ENCODE peak calls at places on chromosomes 11 and 22, in four cellular contexts. V is HepG2, B is GM12878, U is H1. G is an unnamed sample. For H3K79me2, the result is how much of the 10 kb centered on the place peaks cover.

GRCh38 chr11:45471002-45471665 is 185.0 kb upstream of the SYT13 start:
- DNase-seq in V (no peak), B (no peak), U (no peak), G (no peak)

GRCh38 chr11:12127206-12127898 is 17.0 kb downstream of the MICAL2 start:
- DNase-seq in V (no peak), B (no peak), U (no peak), G (no peak)

GRCh38 chr11:19226378-19227195 is 14.2 kb downstream of the E2F8 start:
- DNase-seq in V (no peak), B (no peak), U (no peak), G (no peak)

GRCh38 chr11:48096588-48097525 is 116.5 kb downstream of the PTPRJ start:
- DNase-seq in V (peak), B (no peak), U (peak), G (no peak)

GRCh38 chr11:41451011-41451410 is 8.4 kb downstream of the LRRC4C start:
- DNase-seq in V (no peak), B (no peak), U (no peak), G (no peak)

GRCh38 chr11:132718711-132719641 is 813.3 kb downstream of the OPCML start:
- DNase-seq in V (no peak), B (no peak), U (no peak), G (no peak)

GRCh38 chr22:20113551-20114310 is 2.2 kb upstream of the RANBP1 start:
- DNase-seq in V (no peak), B (no peak), U (no peak), G (no peak)

GRCh38 chr11:123885570-123885969 is at the start of gene TMEM225:
- DNase-seq in V (no peak), B (no peak), U (no peak), G (no peak)

GRCh38 chr11:8100605-8101004 is 19.6 kb downstream of the TUB start:
- DNase-seq in V (no peak), B (no peak), U (no peak), G (no peak)

GRCh38 chr11:124716596-124716995 is 23.1 kb upstream of the NRGN start:
- DNase-seq in V (no peak), B (no peak), U (no peak), G (no peak)

GRCh38 chr11:12377824-12378593 is 638 bp downstream of the PARVA start:
- DNase-seq in V (peak), B (no peak), U (peak), G (peak)

DNA sequence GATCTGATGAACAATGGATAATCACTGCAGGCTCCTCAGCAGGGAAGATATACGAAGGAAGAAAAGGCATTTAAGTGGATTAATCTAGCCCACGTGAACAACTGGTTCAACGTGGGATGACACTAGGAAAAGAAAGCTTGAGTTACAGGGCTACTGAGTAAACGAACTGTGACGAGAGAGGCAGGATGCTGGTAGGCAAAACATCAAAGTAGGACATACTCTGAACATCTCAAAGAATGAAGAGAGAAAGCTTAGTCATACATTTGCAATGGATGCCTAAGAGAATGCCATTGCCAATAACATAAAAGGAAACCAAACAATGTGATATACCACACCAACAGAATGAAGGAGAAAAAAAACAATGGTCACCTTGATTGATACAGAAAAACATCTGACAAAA is 12.9 kb downstream of the USP28 start:
- DNase-seq in V (peak), B (no peak), U (no peak), G (no peak)
- H3K79me2 ChIP-seq in V (under half), B (under half), U (under half), G (under half)

GRCh38 chr11:104665631-104666030 is 232.6 kb downstream of the CASP12 start:
- DNase-seq in V (no peak), B (no peak), U (no peak), G (no peak)

GRCh38 chr11:104672897-104673296 is 225.4 kb downstream of the CASP12 start:
- DNase-seq in V (no peak), B (no peak), U (no peak), G (no peak)

GRCh38 chr11:104663190-104664140 is 234.8 kb downstream of the CASP12 start:
- DNase-seq in V (no peak), B (no peak), U (no peak), G (no peak)

DNA sequence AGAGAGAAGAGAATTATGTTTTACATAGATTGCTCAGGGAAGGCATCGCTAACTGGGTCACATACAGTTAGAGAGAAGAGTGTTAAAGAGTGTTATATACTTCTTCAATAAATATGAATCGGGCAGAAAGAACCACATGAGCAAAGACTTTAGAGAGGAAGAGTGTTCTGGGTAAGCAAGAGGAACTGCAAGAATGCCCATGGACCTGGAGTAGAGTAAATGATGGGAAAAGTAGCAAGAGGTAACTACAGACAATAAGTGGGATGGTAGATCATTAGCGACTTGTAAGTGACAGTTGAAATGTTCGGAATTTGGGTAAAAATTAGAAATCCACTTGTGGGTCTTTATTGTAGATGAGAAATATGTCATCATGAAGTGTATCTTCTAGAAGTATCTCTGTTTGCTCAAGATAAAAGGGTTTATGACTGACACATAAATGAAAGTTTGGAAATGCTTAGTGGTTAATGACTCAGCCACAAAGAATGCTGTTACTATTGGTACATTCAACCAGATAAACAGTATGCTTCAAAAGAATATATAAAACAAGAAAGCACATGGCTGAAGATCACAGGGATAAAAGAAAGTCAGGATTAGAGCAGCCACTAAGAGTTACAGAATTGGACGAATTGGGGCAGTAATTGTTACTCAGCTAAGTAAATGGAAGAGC is 229.3 kb downstream of the CASP12 start:
- DNase-seq in V (peak), B (no peak), U (no peak), G (no peak)
- TF ChIP-seq CBX5 in V (no peak), B (no peak), U (no peak), G (no peak)

DNA sequence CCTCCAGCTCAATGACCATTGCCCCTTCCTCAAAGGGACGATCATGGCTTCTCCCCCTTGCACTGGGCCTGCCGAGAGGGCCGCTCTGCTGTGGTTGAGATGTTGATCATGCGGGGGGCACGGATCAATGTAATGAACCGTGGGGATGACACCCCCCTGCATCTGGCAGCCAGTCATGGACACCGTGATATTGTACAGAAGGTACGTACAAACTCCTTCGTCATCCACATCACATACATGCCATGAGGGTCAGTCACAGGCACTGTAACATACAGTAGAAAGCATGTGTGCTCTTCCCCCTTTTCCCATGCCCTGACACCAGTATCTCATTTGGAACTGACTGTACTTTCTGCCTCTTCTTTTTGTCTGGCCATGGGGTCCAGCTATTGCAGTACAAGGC is 4.0 kb downstream of the TAF10 start:
- DNase-seq in V (no peak), B (no peak), U (peak), G (no peak)
- H3K79me2 ChIP-seq in V (under half), B (half or more), U (under half), G (half or more)

DNA sequence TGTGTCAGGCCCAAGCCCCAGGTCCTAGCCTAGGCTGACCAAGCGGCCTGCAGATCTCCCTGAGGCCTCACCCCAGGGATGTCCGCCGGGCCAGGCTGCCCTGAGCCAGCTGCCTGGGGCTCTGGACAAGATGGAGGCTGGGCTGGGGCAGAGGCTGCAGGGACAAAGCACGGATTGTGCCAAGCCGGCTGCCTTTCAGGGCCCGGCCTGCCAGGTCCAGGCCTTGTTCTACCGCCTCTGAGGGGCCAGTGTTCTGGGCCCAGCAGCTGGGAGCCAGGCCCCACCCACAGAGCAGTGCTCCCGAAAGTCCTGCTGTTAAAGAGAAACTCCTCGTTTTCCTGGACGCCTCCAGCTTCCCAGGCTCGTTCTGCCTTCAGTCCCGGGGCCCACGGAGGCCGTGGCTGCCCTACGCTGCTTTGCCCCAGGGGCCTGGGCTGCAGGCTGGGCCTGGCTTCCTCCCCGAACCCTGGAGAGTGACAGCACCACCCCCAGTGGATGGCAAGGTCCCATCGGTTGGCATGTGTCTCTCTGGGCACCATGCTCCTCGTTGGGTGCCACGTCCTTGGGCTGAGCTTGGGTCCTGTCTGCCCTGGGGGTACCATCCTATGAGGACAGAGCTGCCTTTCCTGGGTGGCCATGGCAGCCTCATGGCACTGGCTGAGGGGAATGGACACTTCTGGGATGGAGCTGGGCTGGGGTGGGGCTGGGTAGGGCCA is 7.6 kb downstream of the BRSK2 start:
- DNase-seq in V (no peak), B (no peak), U (no peak), G (no peak)
- TF ChIP-seq CBX5 in V (no peak), B (no peak), U (no peak), G (no peak)

G was measured in K562.